ENCODE peak calls at places on chromosomes 5 and 9, in eight cellular contexts. G is H9, Z is ACHN, P is NCI-H2029 treated with DMSO at 0.1 percent for 48 hours, Q is retina, X is cardiac fibroblast, D is HCEC 1CT, S is EL. O is an unnamed sample.

GRCh38 chr9:65437724-65438123 is 152.7 kb upstream of the FOXD4L5 start:
- DNase-seq in Z (no peak), X (no peak), D (no peak), Q (no peak), G (no peak), P (no peak), S (no peak), O (no peak)

GRCh38 chr9:5518937-5519319 is 8.6 kb downstream of the PDCD1LG2 start:
- DNase-seq in P (no peak), D (no peak), G (peak), X (no peak), Q (no peak), Z (no peak), S (no peak), O (no peak)

GRCh38 chr5:174371600-174372094 is 326.1 kb downstream of the NSG2 start:
- DNase-seq in S (peak), X (peak), P (no peak), D (no peak), Z (peak), G (no peak), Q (no peak), O (no peak)

GRCh38 chr5:23717486-23717885 is 210.1 kb downstream of the PRDM9 start:
- DNase-seq in D (no peak), Z (no peak), P (no peak), S (no peak), Q (no peak), G (no peak), X (no peak), O (no peak)

GRCh38 chr9:35689601-35690446 is at the start of gene TPM2:
- DNase-seq in Q (peak), D (peak), S (peak), G (peak), P (no peak), X (peak), Z (no peak), O (peak)

GRCh38 chr9:70406446-70406862 is 8.0 kb downstream of the KLF9 start:
- DNase-seq in S (peak), D (no peak), Z (no peak), Q (no peak), G (no peak), P (no peak), X (peak), O (peak)

GRCh38 chr9:77304543-77304942 is 127.2 kb downstream of the VPS13A start:
- DNase-seq in D (no peak), S (no peak), P (no peak), X (no peak), Q (no peak), G (no peak), Z (no peak), O (no peak)

GRCh38 chr5:57824047-57824446 is 341.4 kb upstream of the ACTBL2 start:
- DNase-seq in P (no peak), Z (peak), Q (no peak), X (peak), D (peak), S (peak), G (no peak), O (peak)

GRCh38 chr5:135437796-135438560 is 9.2 kb downstream of the DCANP1 start:
- DNase-seq in P (peak), X (peak), D (peak), G (peak), S (peak), Q (no peak), Z (no peak), O (peak)

GRCh38 chr9:126470251-126470993 is 143.3 kb upstream of the LMX1B start:
- DNase-seq in S (peak), Q (no peak), G (no peak), Z (no peak), P (no peak), D (no peak), X (no peak), O (no peak)

GRCh38 chr5:173331956-173332479 is 3.8 kb upstream of the STC2 start:
- DNase-seq in Z (peak), S (peak), X (peak), D (peak), Q (peak), P (peak), G (peak), O (peak)

GRCh38 chr9:99677281-99677680 is 144.4 kb upstream of the NR4A3 start:
- DNase-seq in Z (no peak), P (no peak), D (peak), S (peak), Q (no peak), X (peak), G (no peak), O (peak)

GRCh38 chr5:91499943-91500531 is 116.9 kb upstream of the ARRDC3 start:
- DNase-seq in Z (peak), D (peak), Q (peak), S (peak), P (peak), G (no peak), X (peak), O (peak)

GRCh38 chr5:117089001-117089400 is 514.4 kb upstream of the SEMA6A start:
- DNase-seq in S (no peak), P (no peak), Z (no peak), X (no peak), D (no peak), Q (no peak), G (no peak), O (no peak)

GRCh38 chr5:146043722-146044121 is 61.7 kb downstream of the PLAC8L1 start:
- DNase-seq in S (no peak), P (no peak), D (no peak), Z (no peak), X (no peak), Q (no peak), G (no peak), O (no peak)

GRCh38 chr9:101999441-101999840 is 261.0 kb upstream of the GRIN3A start:
- DNase-seq in D (no peak), X (no peak), Q (no peak), S (no peak), Z (no peak), P (peak), G (no peak), O (no peak)

GRCh38 chr5:97764700-97765099 is 581.7 kb upstream of the RIOK2 start:
- DNase-seq in P (no peak), G (no peak), Z (no peak), S (peak), D (peak), X (peak), Q (no peak), O (peak)

GRCh38 chr9:29999645-30000044 is 2384.8 kb upstream of the ACO1 start:
- DNase-seq in X (no peak), Q (no peak), G (no peak), P (no peak), S (no peak), D (no peak), Z (no peak), O (no peak)

GRCh38 chr5:143010335-143010734 is 240.2 kb downstream of the ARHGAP26 start:
- DNase-seq in D (no peak), G (no peak), P (peak), Z (no peak), X (no peak), S (no peak), Q (no peak), O (no peak)

GRCh38 chr9:130490981-130491380 is 46.2 kb downstream of the ASS1 start:
- DNase-seq in X (no peak), S (no peak), P (no peak), D (no peak), Z (no peak), G (no peak), Q (no peak), O (no peak)

GRCh38 chr9:87140605-87141109 is 193.4 kb upstream of the GAS1 start:
- DNase-seq in D (no peak), P (no peak), S (no peak), Z (no peak), G (no peak), Q (no peak), X (peak), O (no peak)

GRCh38 chr9:114086009-114086408 is 7.9 kb upstream of the AMBP start:
- DNase-seq in P (no peak), X (no peak), Q (no peak), S (no peak), Z (no peak), D (no peak), G (no peak), O (no peak)

GRCh38 chr9:35489313-35490154 is at the start of gene RUSC2:
- DNase-seq in S (peak), Z (peak), P (peak), D (peak), Q (peak), X (peak), G (peak), O (peak)

GRCh38 chr5:998276-998974 is 10.2 kb upstream of the NKD2 start:
- DNase-seq in X (no peak), Q (peak), G (no peak), S (no peak), D (no peak), Z (no peak), P (no peak), O (no peak)

GRCh38 chr9:94909250-94909894 is 182.9 kb downstream of the AOPEP start:
- DNase-seq in G (no peak), S (no peak), P (no peak), X (no peak), D (no peak), Q (no peak), Z (peak), O (no peak)

GRCh38 chr9:93304574-93305496 is 120.9 kb downstream of the WNK2 start:
- DNase-seq in P (no peak), X (peak), Q (peak), S (peak), D (peak), G (peak), Z (peak), O (peak)

GRCh38 chr5:116237917-116238502 is 153.2 kb downstream of the COMMD10 start:
- DNase-seq in P (no peak), Z (peak), G (no peak), S (no peak), X (peak), Q (no peak), D (no peak), O (no peak)

GRCh38 chr5:59588922-59589321 is 304.6 kb downstream of the PDE4D start:
- DNase-seq in P (no peak), Z (peak), S (peak), D (peak), Q (no peak), G (no peak), X (peak), O (peak)

GRCh38 chr9:80077059-80077458 is 505.3 kb downstream of the TLE4 start:
- DNase-seq in Q (no peak), S (no peak), X (no peak), D (no peak), G (no peak), Z (no peak), P (no peak), O (no peak)

GRCh38 chr5:34789639-34790038 is 49.3 kb upstream of the TTC23L start:
- DNase-seq in Q (no peak), P (no peak), S (no peak), X (no peak), G (no peak), Z (no peak), D (no peak), O (no peak)

GRCh38 chr5:72066658-72067057 is 40.6 kb upstream of the MAP1B start:
- DNase-seq in D (peak), Q (no peak), Z (peak), X (peak), S (peak), G (no peak), P (no peak), O (peak)

GRCh38 chr5:74530316-74530917 is 110.1 kb downstream of the ENC1 start:
- DNase-seq in S (no peak), D (peak), Z (no peak), X (no peak), Q (no peak), P (no peak), G (no peak), O (no peak)

GRCh38 chr5:143653256-143653655 is 158.7 kb upstream of the HMHB1 start:
- DNase-seq in G (no peak), Q (no peak), X (no peak), Z (no peak), S (no peak), P (no peak), D (no peak), O (no peak)

GRCh38 chr5:168165221-168165965 is 126.1 kb upstream of the WWC1 start:
- DNase-seq in G (peak), S (no peak), D (no peak), Q (peak), P (peak), Z (peak), X (no peak), O (no peak)

GRCh38 chr5:149227168-149227826 is 44.4 kb upstream of the AFAP1L1 start:
- DNase-seq in G (no peak), D (peak), Z (peak), P (no peak), Q (no peak), S (peak), X (peak), O (peak)

GRCh38 chr9:12801663-12802062 is 26.8 kb downstream of the LURAP1L start:
- DNase-seq in S (no peak), G (no peak), D (peak), P (no peak), X (no peak), Q (no peak), Z (no peak), O (no peak)

GRCh38 chr9:131868766-131869165 is 128.9 kb upstream of the RAPGEF1 start:
- DNase-seq in G (no peak), P (no peak), X (no peak), Z (no peak), D (no peak), S (no peak), Q (no peak), O (no peak)

O was measured in foreskin fibroblast.